ENCODE peak calls at places on chromosomes 2 and 18, in four cellular contexts. One of them, this sample, is unnamed.

GRCh38 chr2:73406996-73407395 is 21.4 kb downstream of the ALMS1 start:
- DNase-seq in sigmoid colon: no peak
- DNase-seq in upper lobe of left lung: no peak
- DNase-seq in K562: no peak
- DNase-seq in this sample: no peak

GRCh38 chr18:26813043-26813442 is 52.5 kb downstream of the AQP4 start:
- DNase-seq in sigmoid colon: no peak
- DNase-seq in upper lobe of left lung: peak; percentile 40
- DNase-seq in K562: no peak
- DNase-seq in this sample: no peak

GRCh38 chr2:238158807-238159539 is at the start of gene ERFE:
- DNase-seq in sigmoid colon: no peak
- DNase-seq in upper lobe of left lung: no peak
- DNase-seq in K562: peak; percentile 89
- DNase-seq in this sample: peak; percentile 67

GRCh38 chr18:47618758-47619157 is 311.7 kb downstream of the SMAD2 start:
- DNase-seq in sigmoid colon: no peak
- DNase-seq in upper lobe of left lung: no peak
- DNase-seq in K562: no peak
- DNase-seq in this sample: no peak

GRCh38 chr18:70288851-70289328 is at the start of gene SOCS6:
- DNase-seq in sigmoid colon: peak; percentile 74
- DNase-seq in upper lobe of left lung: peak; percentile 49
- DNase-seq in K562: peak; percentile 58
- DNase-seq in this sample: peak; percentile 73

GRCh38 chr2:197613509-197613987 is 61.8 kb downstream of the RFTN2 start:
- DNase-seq in sigmoid colon: no peak
- DNase-seq in upper lobe of left lung: no peak
- DNase-seq in K562: no peak
- DNase-seq in this sample: no peak

GRCh38 chr2:69509011-69509749 is 71.9 kb upstream of the NFU1 start:
- DNase-seq in sigmoid colon: no peak
- DNase-seq in upper lobe of left lung: no peak
- DNase-seq in K562: no peak
- DNase-seq in this sample: no peak

GRCh38 chr2:119004602-119005001 is 62.6 kb downstream of the MARCO start:
- DNase-seq in sigmoid colon: no peak
- DNase-seq in upper lobe of left lung: no peak
- DNase-seq in K562: no peak
- DNase-seq in this sample: no peak

GRCh38 chr18:39599251-39599650 is 2033.7 kb upstream of the CELF4 start:
- DNase-seq in sigmoid colon: no peak
- DNase-seq in upper lobe of left lung: no peak
- DNase-seq in K562: no peak
- DNase-seq in this sample: no peak

GRCh38 chr2:174333502-174334277 is 1.1 kb upstream of the SP9 start:
- DNase-seq in sigmoid colon: no peak
- DNase-seq in upper lobe of left lung: no peak
- DNase-seq in K562: no peak
- DNase-seq in this sample: no peak

GRCh38 chr2:21944536-21944935 is 820.8 kb downstream of the TDRD15 start:
- DNase-seq in sigmoid colon: no peak
- DNase-seq in upper lobe of left lung: no peak
- DNase-seq in K562: no peak
- DNase-seq in this sample: no peak

GRCh38 chr18:56563568-56563967 is 74.8 kb downstream of the TXNL1 start:
- DNase-seq in sigmoid colon: no peak
- DNase-seq in upper lobe of left lung: no peak
- DNase-seq in K562: peak; percentile 41
- DNase-seq in this sample: no peak

GRCh38 chr2:107635883-107636282 is 190.8 kb upstream of the RGPD4 start:
- DNase-seq in sigmoid colon: no peak
- DNase-seq in upper lobe of left lung: no peak
- DNase-seq in K562: no peak
- DNase-seq in this sample: no peak

GRCh38 chr2:144520718-144521487 is 984 bp upstream of the ZEB2 start:
- DNase-seq in sigmoid colon: no peak
- DNase-seq in upper lobe of left lung: no peak
- DNase-seq in K562: no peak
- DNase-seq in this sample: no peak

GRCh38 chr18:12928149-12928548 is 19.7 kb upstream of the SEH1L start:
- DNase-seq in sigmoid colon: no peak
- DNase-seq in upper lobe of left lung: no peak
- DNase-seq in K562: no peak
- DNase-seq in this sample: no peak

GRCh38 chr2:45173513-45173912 is 164.3 kb upstream of the SIX2 start:
- DNase-seq in sigmoid colon: no peak
- DNase-seq in upper lobe of left lung: no peak
- DNase-seq in K562: no peak
- DNase-seq in this sample: no peak

GRCh38 chr2:192515937-192516336 is 321.2 kb upstream of the TMEFF2 start:
- DNase-seq in sigmoid colon: no peak
- DNase-seq in upper lobe of left lung: no peak
- DNase-seq in K562: no peak
- DNase-seq in this sample: no peak

GRCh38 chr2:3806730-3807129 is 103.4 kb downstream of the DCDC2C start:
- DNase-seq in sigmoid colon: no peak
- DNase-seq in upper lobe of left lung: no peak
- DNase-seq in K562: no peak
- DNase-seq in this sample: no peak

GRCh38 chr2:127526142-127526939 is at the start of gene IWS1:
- DNase-seq in sigmoid colon: peak; percentile 98
- DNase-seq in upper lobe of left lung: peak; percentile 97
- DNase-seq in K562: peak; percentile 94
- DNase-seq in this sample: peak; percentile 84
- TF ChIP-seq POLR2A in sigmoid colon: peak; percentile 68
- TF ChIP-seq POLR2A in upper lobe of left lung: no peak
- TF ChIP-seq POLR2A in K562: peak; percentile 91
- TF ChIP-seq POLR2A in this sample: peak; percentile 85

DNA sequence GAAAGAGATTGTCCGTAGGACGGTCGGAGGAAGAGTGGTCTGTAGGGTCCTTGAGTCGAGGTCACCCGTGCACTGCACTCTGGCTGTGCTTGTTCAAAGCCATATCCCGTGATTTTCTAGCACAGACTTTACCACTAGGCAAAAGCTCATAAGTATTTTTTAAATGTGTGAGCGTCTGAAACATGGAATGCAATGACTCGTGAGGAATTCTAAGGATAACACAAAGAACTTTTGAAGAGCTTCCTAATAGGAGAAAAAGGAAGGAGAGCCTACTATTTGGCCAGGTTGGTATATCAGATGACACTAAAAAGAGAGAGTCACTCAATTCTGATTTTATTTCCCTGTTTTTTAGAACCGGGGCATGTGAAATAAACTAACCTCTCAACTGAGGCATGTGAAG is 68.3 kb downstream of the CD28 start:
- DNase-seq in sigmoid colon: no peak
- DNase-seq in upper lobe of left lung: no peak
- DNase-seq in K562: no peak
- DNase-seq in this sample: no peak
- TF ChIP-seq POLR2AphosphoS5 in sigmoid colon: no peak
- TF ChIP-seq POLR2AphosphoS5 in upper lobe of left lung: no peak
- TF ChIP-seq POLR2AphosphoS5 in K562: no peak
- TF ChIP-seq POLR2AphosphoS5 in this sample: no peak

DNA sequence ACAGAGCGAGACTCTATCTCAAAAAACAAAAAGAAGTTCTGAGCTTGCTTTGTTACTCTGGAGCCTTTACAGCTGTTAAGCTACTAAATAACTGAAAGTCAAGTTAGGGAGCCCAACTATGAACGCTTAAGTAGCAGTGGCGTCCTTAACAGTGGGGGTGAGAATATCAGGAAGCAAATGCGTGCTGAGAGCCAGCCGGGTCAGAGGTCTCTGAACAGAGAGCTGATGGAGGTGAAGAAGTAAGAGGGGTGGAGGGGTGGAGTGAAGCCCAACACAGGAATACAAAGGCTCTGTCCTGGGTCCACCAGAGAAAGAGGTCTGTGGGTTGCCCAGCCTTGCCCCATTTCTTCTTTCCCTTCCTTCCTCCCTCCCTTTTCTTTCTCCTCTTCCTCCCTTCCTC is 104.1 kb upstream of the GATA6 start:
- DNase-seq in sigmoid colon: no peak
- DNase-seq in upper lobe of left lung: no peak
- DNase-seq in K562: peak; percentile 34
- DNase-seq in this sample: no peak
- TF ChIP-seq POLR2A in sigmoid colon: no peak
- TF ChIP-seq POLR2A in upper lobe of left lung: no peak
- TF ChIP-seq POLR2A in K562: no peak
- TF ChIP-seq POLR2A in this sample: no peak

GRCh38 chr2:239610457-239611221 is 209.8 kb upstream of the HDAC4 start:
- DNase-seq in sigmoid colon: no peak
- DNase-seq in upper lobe of left lung: no peak
- DNase-seq in K562: no peak
- DNase-seq in this sample: no peak
- TF ChIP-seq POLR2AphosphoS5 in sigmoid colon: no peak
- TF ChIP-seq POLR2AphosphoS5 in upper lobe of left lung: no peak
- TF ChIP-seq POLR2AphosphoS5 in K562: no peak
- TF ChIP-seq POLR2AphosphoS5 in this sample: no peak

GRCh38 chr18:51197661-51198424 is at the start of gene MEX3C:
- DNase-seq in sigmoid colon: peak; percentile 100
- DNase-seq in upper lobe of left lung: peak; percentile 97
- DNase-seq in K562: peak; percentile 90
- DNase-seq in this sample: peak; percentile 77
- TF ChIP-seq POLR2A in sigmoid colon: peak; percentile 44
- TF ChIP-seq POLR2A in upper lobe of left lung: no peak
- TF ChIP-seq POLR2A in K562: peak; percentile 86
- TF ChIP-seq POLR2A in this sample: peak; percentile 75

GRCh38 chr2:159738509-159739390 is 26.4 kb downstream of the MARCHF7 start:
- DNase-seq in sigmoid colon: no peak
- DNase-seq in upper lobe of left lung: no peak
- DNase-seq in K562: peak; percentile 48
- DNase-seq in this sample: no peak
- TF ChIP-seq POLR2AphosphoS5 in sigmoid colon: no peak
- TF ChIP-seq POLR2AphosphoS5 in upper lobe of left lung: no peak
- TF ChIP-seq POLR2AphosphoS5 in K562: no peak
- TF ChIP-seq POLR2AphosphoS5 in this sample: no peak

DNA sequence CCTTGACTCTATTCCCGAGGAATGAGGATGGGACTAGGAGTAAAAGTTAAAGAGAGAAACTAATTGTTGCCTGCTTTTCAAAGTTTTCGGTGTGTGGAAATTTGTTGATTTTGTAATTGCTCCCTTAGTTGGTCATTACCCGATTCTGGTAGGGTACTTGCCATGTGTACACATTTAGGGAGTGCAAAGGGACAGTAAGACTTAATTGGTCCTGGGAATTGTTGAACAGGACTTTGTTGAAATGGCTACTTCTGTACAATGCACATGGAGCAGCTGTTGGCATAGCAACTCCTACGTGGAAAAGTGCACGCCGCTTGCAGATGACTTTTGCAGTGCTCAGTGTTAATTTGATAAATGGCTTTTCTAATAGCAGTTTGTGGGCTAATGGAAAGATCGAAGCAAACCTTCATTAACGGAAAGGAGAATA is 22.9 kb downstream of the EPAS1 start:
- DNase-seq in sigmoid colon: no peak
- DNase-seq in upper lobe of left lung: no peak
- DNase-seq in K562: no peak
- DNase-seq in this sample: no peak
- TF ChIP-seq POLR2A in sigmoid colon: no peak
- TF ChIP-seq POLR2A in upper lobe of left lung: no peak
- TF ChIP-seq POLR2A in K562: no peak
- TF ChIP-seq POLR2A in this sample: no peak

DNA sequence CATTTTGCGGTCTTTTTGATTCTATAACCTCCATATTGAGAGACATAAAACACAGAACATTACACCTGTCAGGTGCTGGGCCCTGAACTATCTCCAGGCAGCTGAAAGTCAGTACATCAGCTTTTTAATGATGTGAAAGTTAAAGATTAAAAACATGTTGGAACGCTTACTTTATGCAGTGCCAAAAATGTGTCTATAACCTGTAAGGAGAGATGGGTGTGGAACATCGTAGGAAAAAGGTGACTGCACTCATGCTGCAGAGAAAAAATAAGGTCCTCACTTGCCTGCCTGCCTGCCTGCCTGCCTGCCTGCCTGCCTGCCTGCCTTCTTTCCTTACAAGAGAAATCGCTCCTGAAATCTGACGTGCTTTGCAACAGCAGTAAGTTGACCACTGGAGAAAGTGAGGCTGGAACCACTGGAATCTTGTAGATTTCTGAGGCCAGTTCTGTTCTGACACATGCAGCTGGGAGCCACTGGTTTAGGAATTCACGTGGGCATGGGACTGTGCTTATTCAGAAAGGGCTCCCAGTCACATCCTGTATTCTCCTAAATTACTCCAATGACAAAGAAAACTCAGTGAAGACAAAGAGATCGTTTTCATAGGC is 34.1 kb downstream of the BCL11A start:
- DNase-seq in sigmoid colon: no peak
- DNase-seq in upper lobe of left lung: no peak
- DNase-seq in K562: no peak
- DNase-seq in this sample: no peak
- TF ChIP-seq POLR2AphosphoS5 in sigmoid colon: no peak
- TF ChIP-seq POLR2AphosphoS5 in upper lobe of left lung: no peak
- TF ChIP-seq POLR2AphosphoS5 in K562: no peak
- TF ChIP-seq POLR2AphosphoS5 in this sample: no peak

GRCh38 chr2:86566158-86566827 is 3.0 kb upstream of the CHMP3 start:
- DNase-seq in sigmoid colon: no peak
- DNase-seq in upper lobe of left lung: no peak
- DNase-seq in K562: peak; percentile 22
- DNase-seq in this sample: no peak
- TF ChIP-seq POLR2A in sigmoid colon: no peak
- TF ChIP-seq POLR2A in upper lobe of left lung: no peak
- TF ChIP-seq POLR2A in K562: no peak
- TF ChIP-seq POLR2A in this sample: no peak

GRCh38 chr2:20575935-20576597 is 74.8 kb downstream of the HS1BP3 start:
- DNase-seq in sigmoid colon: no peak
- DNase-seq in upper lobe of left lung: no peak
- DNase-seq in K562: no peak
- DNase-seq in this sample: no peak
- TF ChIP-seq POLR2AphosphoS5 in sigmoid colon: no peak
- TF ChIP-seq POLR2AphosphoS5 in upper lobe of left lung: no peak
- TF ChIP-seq POLR2AphosphoS5 in K562: no peak
- TF ChIP-seq POLR2AphosphoS5 in this sample: no peak

This sample was measured in GM12892.